ENCODE peak calls at places on chromosomes 1 and 21, in nine cellular contexts. One of them, this sample, is unnamed.

GRCh38 chr1:220189750-220190347 is 82.4 kb downstream of the RAB3GAP2 start:
- DNase-seq in esophagus muscularis mucosa: no peak
- DNase-seq in stomach: no peak
- DNase-seq in CD4-positive, alpha-beta memory T cell: no peak
- DNase-seq in WERI-Rb-1: no peak
- DNase-seq in aorta: no peak
- DNase-seq in psoas muscle: no peak
- DNase-seq in testis: no peak
- DNase-seq in IMR-90: peak
- DNase-seq in this sample: no peak

GRCh38 chr1:79006564-79006963 is at the start of gene ADGRL4:
- DNase-seq in esophagus muscularis mucosa: no peak
- DNase-seq in stomach: no peak
- DNase-seq in CD4-positive, alpha-beta memory T cell: no peak
- DNase-seq in WERI-Rb-1: no peak
- DNase-seq in aorta: peak
- DNase-seq in psoas muscle: peak
- DNase-seq in testis: peak
- DNase-seq in IMR-90: peak
- DNase-seq in this sample: peak

GRCh38 chr1:40036574-40036973 is 4.0 kb upstream of the CAP1 start:
- DNase-seq in esophagus muscularis mucosa: no peak
- DNase-seq in stomach: peak
- DNase-seq in CD4-positive, alpha-beta memory T cell: no peak
- DNase-seq in WERI-Rb-1: no peak
- DNase-seq in aorta: peak
- DNase-seq in psoas muscle: peak
- DNase-seq in testis: peak
- DNase-seq in IMR-90: peak
- DNase-seq in this sample: peak

GRCh38 chr1:7705048-7705907 is 65.8 kb upstream of the VAMP3 start:
- DNase-seq in esophagus muscularis mucosa: no peak
- DNase-seq in stomach: peak
- DNase-seq in CD4-positive, alpha-beta memory T cell: peak
- DNase-seq in WERI-Rb-1: no peak
- DNase-seq in aorta: no peak
- DNase-seq in psoas muscle: peak
- DNase-seq in testis: peak
- DNase-seq in IMR-90: no peak
- DNase-seq in this sample: peak

GRCh38 chr1:223556414-223557124 is 108.9 kb downstream of the CAPN8 start:
- DNase-seq in esophagus muscularis mucosa: no peak
- DNase-seq in stomach: peak
- DNase-seq in CD4-positive, alpha-beta memory T cell: no peak
- DNase-seq in WERI-Rb-1: peak
- DNase-seq in aorta: no peak
- DNase-seq in psoas muscle: peak
- DNase-seq in testis: peak
- DNase-seq in IMR-90: peak
- DNase-seq in this sample: peak

GRCh38 chr1:47374501-47374900 is 40.9 kb downstream of the CMPK1 start:
- DNase-seq in esophagus muscularis mucosa: no peak
- DNase-seq in stomach: no peak
- DNase-seq in CD4-positive, alpha-beta memory T cell: no peak
- DNase-seq in WERI-Rb-1: no peak
- DNase-seq in aorta: no peak
- DNase-seq in psoas muscle: no peak
- DNase-seq in testis: no peak
- DNase-seq in IMR-90: peak
- DNase-seq in this sample: no peak

GRCh38 chr1:59089343-59089742 is 207.6 kb upstream of the FGGY start:
- DNase-seq in esophagus muscularis mucosa: no peak
- DNase-seq in stomach: no peak
- DNase-seq in CD4-positive, alpha-beta memory T cell: no peak
- DNase-seq in WERI-Rb-1: no peak
- DNase-seq in aorta: no peak
- DNase-seq in psoas muscle: no peak
- DNase-seq in testis: no peak
- DNase-seq in IMR-90: no peak
- DNase-seq in this sample: no peak

GRCh38 chr1:20931930-20932436 is 144.9 kb upstream of the HP1BP3 start:
- DNase-seq in esophagus muscularis mucosa: no peak
- DNase-seq in stomach: no peak
- DNase-seq in CD4-positive, alpha-beta memory T cell: no peak
- DNase-seq in WERI-Rb-1: no peak
- DNase-seq in aorta: no peak
- DNase-seq in psoas muscle: no peak
- DNase-seq in testis: no peak
- DNase-seq in IMR-90: no peak
- DNase-seq in this sample: no peak

GRCh38 chr1:228918335-228918734 is 183.1 kb downstream of the RHOU start:
- DNase-seq in esophagus muscularis mucosa: no peak
- DNase-seq in stomach: no peak
- DNase-seq in CD4-positive, alpha-beta memory T cell: no peak
- DNase-seq in WERI-Rb-1: no peak
- DNase-seq in aorta: no peak
- DNase-seq in psoas muscle: no peak
- DNase-seq in testis: no peak
- DNase-seq in IMR-90: no peak
- DNase-seq in this sample: no peak

GRCh38 chr1:11741919-11742598 is 6.1 kb downstream of the AGTRAP start:
- DNase-seq in esophagus muscularis mucosa: no peak
- DNase-seq in stomach: no peak
- DNase-seq in CD4-positive, alpha-beta memory T cell: no peak
- DNase-seq in WERI-Rb-1: no peak
- DNase-seq in aorta: no peak
- DNase-seq in psoas muscle: no peak
- DNase-seq in testis: no peak
- DNase-seq in IMR-90: no peak
- DNase-seq in this sample: no peak

GRCh38 chr1:202014915-202015676 is 4.7 kb downstream of the ELF3 start:
- DNase-seq in esophagus muscularis mucosa: no peak
- DNase-seq in stomach: peak
- DNase-seq in CD4-positive, alpha-beta memory T cell: no peak
- DNase-seq in WERI-Rb-1: no peak
- DNase-seq in aorta: no peak
- DNase-seq in psoas muscle: no peak
- DNase-seq in testis: no peak
- DNase-seq in IMR-90: no peak
- DNase-seq in this sample: no peak
- H3K27ac ChIP-seq in esophagus muscularis mucosa: no peak
- H3K27ac ChIP-seq in stomach: peak
- H3K27ac ChIP-seq in CD4-positive, alpha-beta memory T cell: no peak
- H3K27ac ChIP-seq in WERI-Rb-1: no peak
- H3K27ac ChIP-seq in aorta: no peak
- H3K27ac ChIP-seq in psoas muscle: no peak
- H3K27ac ChIP-seq in testis: no peak
- H3K27ac ChIP-seq in IMR-90: no peak
- H3K27ac ChIP-seq in this sample: peak

GRCh38 chr1:73953186-73953585 is 244.8 kb downstream of the LRRIQ3 start:
- DNase-seq in esophagus muscularis mucosa: no peak
- DNase-seq in stomach: no peak
- DNase-seq in CD4-positive, alpha-beta memory T cell: no peak
- DNase-seq in WERI-Rb-1: no peak
- DNase-seq in aorta: no peak
- DNase-seq in psoas muscle: no peak
- DNase-seq in testis: no peak
- DNase-seq in IMR-90: no peak
- DNase-seq in this sample: no peak
- H3K4me3 ChIP-seq in esophagus muscularis mucosa: no peak
- H3K4me3 ChIP-seq in stomach: no peak
- H3K4me3 ChIP-seq in CD4-positive, alpha-beta memory T cell: no peak
- H3K4me3 ChIP-seq in WERI-Rb-1: no peak
- H3K4me3 ChIP-seq in aorta: no peak
- H3K4me3 ChIP-seq in psoas muscle: no peak
- H3K4me3 ChIP-seq in testis: no peak
- H3K4me3 ChIP-seq in IMR-90: no peak
- H3K4me3 ChIP-seq in this sample: no peak

DNA sequence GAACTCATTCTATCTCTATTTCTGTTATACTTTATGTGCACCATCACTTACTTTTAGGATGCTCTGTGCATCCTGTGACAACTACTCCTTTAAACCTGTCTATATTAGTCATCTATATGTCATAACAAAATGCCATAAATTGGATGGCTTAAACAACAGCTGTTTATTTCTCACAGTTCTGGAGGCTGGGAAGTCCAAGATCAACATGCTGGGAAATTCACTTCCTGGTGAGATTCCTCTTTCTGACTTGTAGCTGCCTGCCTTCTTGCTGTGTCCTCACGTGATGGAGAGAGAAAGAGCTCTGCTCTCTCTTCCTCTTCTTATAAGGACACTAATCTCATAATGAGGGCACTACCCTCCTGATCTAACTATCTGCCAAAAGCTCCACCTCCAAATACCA is 62.3 kb upstream of the RCOR3 start:
- DNase-seq in esophagus muscularis mucosa: no peak
- DNase-seq in stomach: no peak
- DNase-seq in CD4-positive, alpha-beta memory T cell: no peak
- DNase-seq in WERI-Rb-1: no peak
- DNase-seq in aorta: no peak
- DNase-seq in psoas muscle: no peak
- DNase-seq in testis: no peak
- DNase-seq in IMR-90: no peak
- DNase-seq in this sample: no peak
- H3K27ac ChIP-seq in esophagus muscularis mucosa: no peak
- H3K27ac ChIP-seq in stomach: no peak
- H3K27ac ChIP-seq in CD4-positive, alpha-beta memory T cell: no peak
- H3K27ac ChIP-seq in WERI-Rb-1: no peak
- H3K27ac ChIP-seq in aorta: no peak
- H3K27ac ChIP-seq in psoas muscle: no peak
- H3K27ac ChIP-seq in testis: no peak
- H3K27ac ChIP-seq in IMR-90: no peak
- H3K27ac ChIP-seq in this sample: no peak

GRCh38 chr21:40335689-40336088 is 468.5 kb downstream of the PCP4 start:
- DNase-seq in esophagus muscularis mucosa: no peak
- DNase-seq in stomach: no peak
- DNase-seq in CD4-positive, alpha-beta memory T cell: no peak
- DNase-seq in WERI-Rb-1: no peak
- DNase-seq in aorta: no peak
- DNase-seq in psoas muscle: no peak
- DNase-seq in testis: no peak
- DNase-seq in IMR-90: no peak
- DNase-seq in this sample: no peak
- H3K4me3 ChIP-seq in esophagus muscularis mucosa: no peak
- H3K4me3 ChIP-seq in stomach: no peak
- H3K4me3 ChIP-seq in CD4-positive, alpha-beta memory T cell: no peak
- H3K4me3 ChIP-seq in WERI-Rb-1: no peak
- H3K4me3 ChIP-seq in aorta: no peak
- H3K4me3 ChIP-seq in psoas muscle: no peak
- H3K4me3 ChIP-seq in testis: no peak
- H3K4me3 ChIP-seq in IMR-90: no peak
- H3K4me3 ChIP-seq in this sample: no peak

GRCh38 chr1:61079276-61079897 is 3.0 kb upstream of the NFIA start:
- DNase-seq in esophagus muscularis mucosa: no peak
- DNase-seq in stomach: no peak
- DNase-seq in CD4-positive, alpha-beta memory T cell: no peak
- DNase-seq in WERI-Rb-1: no peak
- DNase-seq in aorta: no peak
- DNase-seq in psoas muscle: no peak
- DNase-seq in testis: no peak
- DNase-seq in IMR-90: no peak
- DNase-seq in this sample: no peak

GRCh38 chr1:61079898-61080336 is 2.4 kb upstream of the NFIA start:
- DNase-seq in esophagus muscularis mucosa: peak
- DNase-seq in stomach: peak
- DNase-seq in CD4-positive, alpha-beta memory T cell: no peak
- DNase-seq in WERI-Rb-1: peak
- DNase-seq in aorta: peak
- DNase-seq in psoas muscle: peak
- DNase-seq in testis: peak
- DNase-seq in IMR-90: peak
- DNase-seq in this sample: peak

GRCh38 chr1:61081135-61081636 is 1.2 kb upstream of the NFIA start:
- DNase-seq in esophagus muscularis mucosa: no peak
- DNase-seq in stomach: no peak
- DNase-seq in CD4-positive, alpha-beta memory T cell: no peak
- DNase-seq in WERI-Rb-1: no peak
- DNase-seq in aorta: no peak
- DNase-seq in psoas muscle: no peak
- DNase-seq in testis: no peak
- DNase-seq in IMR-90: no peak
- DNase-seq in this sample: no peak

GRCh38 chr1:61081637-61082335 is 575 bp upstream of the NFIA start:
- DNase-seq in esophagus muscularis mucosa: no peak
- DNase-seq in stomach: peak
- DNase-seq in CD4-positive, alpha-beta memory T cell: peak
- DNase-seq in WERI-Rb-1: peak
- DNase-seq in aorta: peak
- DNase-seq in psoas muscle: peak
- DNase-seq in testis: peak
- DNase-seq in IMR-90: peak
- DNase-seq in this sample: peak

DNA sequence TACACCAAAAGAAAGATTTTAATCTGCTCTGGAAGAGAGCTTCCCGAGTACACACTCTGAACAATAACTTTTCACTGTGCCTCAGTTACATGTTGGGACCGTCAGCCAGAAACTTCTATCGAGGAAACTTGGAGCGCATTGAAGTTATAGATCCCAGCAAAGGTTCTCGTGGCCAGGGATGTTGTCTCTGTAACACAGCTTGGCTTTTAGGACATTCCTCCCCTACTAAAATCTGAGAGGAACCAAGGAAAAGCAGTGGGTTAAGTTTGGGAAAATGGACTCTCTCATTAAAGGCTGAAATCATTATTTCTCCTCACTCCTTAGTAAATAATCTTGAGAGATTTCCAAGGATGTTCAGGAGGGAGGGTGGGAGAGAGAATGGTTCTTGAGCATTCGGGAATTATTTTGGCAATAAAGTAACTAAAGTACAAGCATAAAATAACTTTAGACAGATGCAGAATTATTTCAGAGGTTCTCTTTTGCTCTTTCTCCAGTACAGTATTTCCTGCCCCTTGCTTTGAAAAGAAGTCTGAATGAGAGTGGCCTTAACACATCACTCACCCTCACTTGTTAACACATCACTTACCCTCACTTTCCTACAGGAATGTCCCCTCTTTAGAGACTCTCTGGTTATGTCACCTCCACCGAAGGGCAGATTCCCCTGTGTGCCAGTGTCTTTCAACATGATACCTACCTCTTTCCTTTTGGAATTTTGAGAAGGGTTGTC is 1.8 kb upstream of the NFIA start:
- DNase-seq in esophagus muscularis mucosa: no peak
- DNase-seq in stomach: no peak
- DNase-seq in CD4-positive, alpha-beta memory T cell: no peak
- DNase-seq in WERI-Rb-1: no peak
- DNase-seq in aorta: no peak
- DNase-seq in psoas muscle: no peak
- DNase-seq in testis: no peak
- DNase-seq in IMR-90: no peak
- DNase-seq in this sample: no peak
- H3K27ac ChIP-seq in esophagus muscularis mucosa: peak
- H3K27ac ChIP-seq in stomach: peak
- H3K27ac ChIP-seq in CD4-positive, alpha-beta memory T cell: no peak
- H3K27ac ChIP-seq in WERI-Rb-1: no peak
- H3K27ac ChIP-seq in aorta: peak
- H3K27ac ChIP-seq in psoas muscle: peak
- H3K27ac ChIP-seq in testis: peak
- H3K27ac ChIP-seq in IMR-90: no peak
- H3K27ac ChIP-seq in this sample: peak

DNA sequence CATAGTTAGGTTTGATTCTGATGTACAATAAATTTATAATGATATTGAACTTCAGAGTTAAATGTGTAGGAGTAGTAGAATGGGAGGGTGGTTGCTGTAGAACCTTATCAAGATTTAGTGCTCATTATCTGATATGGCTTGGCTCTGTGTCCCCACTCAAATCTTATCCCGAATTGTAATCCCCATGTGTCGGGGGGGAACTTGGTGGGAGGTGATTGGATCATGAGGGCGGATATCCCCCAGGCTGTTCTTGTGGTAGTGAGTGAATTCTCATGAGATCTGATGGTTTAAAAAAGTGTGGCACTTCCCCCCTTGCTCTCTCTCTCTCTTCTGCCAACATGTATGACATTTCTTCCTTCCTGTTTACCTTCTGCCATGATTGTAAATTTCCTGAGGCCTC is 265.5 kb downstream of the GRIK1 start:
- DNase-seq in esophagus muscularis mucosa: no peak
- DNase-seq in stomach: no peak
- DNase-seq in CD4-positive, alpha-beta memory T cell: no peak
- DNase-seq in WERI-Rb-1: no peak
- DNase-seq in aorta: no peak
- DNase-seq in psoas muscle: no peak
- DNase-seq in testis: no peak
- DNase-seq in IMR-90: no peak
- DNase-seq in this sample: no peak
- H3K4me3 ChIP-seq in esophagus muscularis mucosa: no peak
- H3K4me3 ChIP-seq in stomach: no peak
- H3K4me3 ChIP-seq in CD4-positive, alpha-beta memory T cell: no peak
- H3K4me3 ChIP-seq in WERI-Rb-1: no peak
- H3K4me3 ChIP-seq in aorta: no peak
- H3K4me3 ChIP-seq in psoas muscle: no peak
- H3K4me3 ChIP-seq in testis: no peak
- H3K4me3 ChIP-seq in IMR-90: no peak
- H3K4me3 ChIP-seq in this sample: no peak

This sample was measured in pancreas.